ENCODE peak calls at places on chromosome 20, in seven cellular contexts. H, W, V, J, I, M and Y are unnamed samples.

GRCh38 chr20:19692100-19692499 is 66.0 kb upstream of the RIN2 start:
- DNase-seq in H (no peak), W (peak), V (no peak), J (no peak), I (peak), M (no peak), Y (no peak)

GRCh38 chr20:34880095-34880680 is 3.8 kb downstream of the ACSS2 start:
- DNase-seq in H (no peak), W (no peak), V (no peak), J (no peak), I (no peak), M (no peak), Y (no peak)

GRCh38 chr20:13105864-13106457 is 97.2 kb downstream of the SPTLC3 start:
- DNase-seq in H (peak), W (peak), V (no peak), J (no peak), I (peak), M (no peak), Y (peak)

GRCh38 chr20:25985597-25985996 is 288.9 kb upstream of the ZNF337 start:
- DNase-seq in H (no peak), W (no peak), V (no peak), J (no peak), I (no peak), M (no peak), Y (no peak)

GRCh38 chr20:47051936-47052566 is 157.4 kb downstream of the EYA2 start:
- DNase-seq in H (no peak), W (no peak), V (peak), J (no peak), I (no peak), M (no peak), Y (no peak)

GRCh38 chr20:45136911-45137310 is 12.6 kb upstream of the WFDC12 start:
- DNase-seq in H (no peak), W (no peak), V (no peak), J (no peak), I (no peak), M (no peak), Y (no peak)

GRCh38 chr20:58886546-58886945 is 34.0 kb downstream of the GNAS start:
- DNase-seq in H (no peak), W (no peak), V (no peak), J (no peak), I (no peak), M (no peak), Y (no peak)

GRCh38 chr20:52060794-52061714 is 130.5 kb downstream of the ZFP64 start:
- DNase-seq in H (peak), W (peak), V (no peak), J (no peak), I (no peak), M (no peak), Y (no peak)

GRCh38 chr20:63449796-63450730 is 22.4 kb downstream of the KCNQ2 start:
- DNase-seq in H (no peak), W (no peak), V (no peak), J (no peak), I (no peak), M (no peak), Y (no peak)
- TF ChIP-seq POLR2A in H (no peak), W (no peak), V (no peak), J (no peak), I (no peak), M (no peak), Y (no peak)

DNA sequence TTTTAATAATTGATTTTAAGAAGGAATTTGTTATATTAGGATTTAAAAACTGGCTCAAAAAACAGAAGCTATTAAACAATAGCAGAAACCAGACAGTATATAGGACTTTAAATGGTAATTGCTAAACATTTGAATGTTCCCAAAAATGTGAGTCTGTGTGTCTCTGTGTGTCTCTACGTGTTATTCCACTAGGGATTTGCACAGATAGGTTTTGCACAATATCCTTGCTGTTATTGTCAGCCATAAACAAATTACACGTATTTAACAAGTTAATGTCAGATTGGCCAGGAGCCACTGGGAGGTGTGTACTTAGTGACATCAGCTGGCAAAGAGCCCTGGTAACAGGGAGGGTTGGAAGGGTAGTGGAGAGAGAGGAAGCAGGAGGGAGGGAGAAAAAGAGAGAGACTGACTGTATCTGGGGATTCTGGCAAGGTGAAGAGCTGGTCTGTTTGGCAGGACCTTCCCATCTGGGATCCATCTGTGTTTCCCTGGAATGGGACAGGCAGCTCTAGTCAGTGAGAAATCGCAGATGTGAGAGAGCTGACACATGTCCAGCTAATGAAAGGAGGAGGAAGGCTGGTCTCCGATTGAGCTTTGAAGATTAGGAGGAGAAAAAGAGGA is 72.2 kb downstream of the CBFA2T2 start:
- DNase-seq in H (peak), W (peak), V (peak), J (peak), I (peak), M (peak), Y (peak)
- TF ChIP-seq POLR2A in H (no peak), W (no peak), V (no peak), J (no peak), I (no peak), M (no peak), Y (no peak)

GRCh38 chr20:41131594-41132387 is 5.6 kb upstream of the PLCG1 start:
- DNase-seq in H (no peak), W (no peak), V (no peak), J (no peak), I (no peak), M (no peak), Y (no peak)

GRCh38 chr20:41135888-41136243 is 1.5 kb upstream of the PLCG1 start:
- DNase-seq in H (no peak), W (no peak), V (no peak), J (no peak), I (no peak), M (no peak), Y (no peak)

GRCh38 chr20:41135187-41135887 is 2.0 kb upstream of the PLCG1 start:
- DNase-seq in H (peak), W (peak), V (no peak), J (peak), I (peak), M (no peak), Y (no peak)

GRCh38 chr20:41134362-41135186 is 2.8 kb upstream of the PLCG1 start:
- DNase-seq in H (no peak), W (no peak), V (no peak), J (no peak), I (no peak), M (no peak), Y (no peak)

GRCh38 chr20:41133709-41134361 is 3.5 kb upstream of the PLCG1 start:
- DNase-seq in H (no peak), W (no peak), V (no peak), J (no peak), I (peak), M (no peak), Y (no peak)
- TF ChIP-seq POLR2A in H (no peak), W (no peak), V (no peak), J (no peak), I (no peak), M (no peak), Y (no peak)

GRCh38 chr20:63896136-63896890 is 1.4 kb downstream of the DNAJC5 start:
- DNase-seq in H (peak), W (no peak), V (no peak), J (peak), I (peak), M (peak), Y (no peak)
- TF ChIP-seq POLR2A in H (no peak), W (no peak), V (no peak), J (no peak), I (no peak), M (no peak), Y (no peak)